ENCODE peak calls at places on chromosomes 16 and 17, in eight cellular contexts. One of them, this sample, is unnamed.

GRCh38 chr16:11251525-11252481 is 4.2 kb downstream of the SOCS1 start:
- DNase-seq in AG09309: peak; percentile 56
- DNase-seq in tibial nerve: no peak
- DNase-seq in pancreas: no peak
- DNase-seq in uterus: no peak
- DNase-seq in adrenal gland: no peak
- DNase-seq in GM12878: no peak
- DNase-seq in AG10803: peak; percentile 61
- DNase-seq in this sample: peak; percentile 79

GRCh38 chr17:53129863-53130262 is 692.9 kb upstream of the KIF2B start:
- DNase-seq in GM12878: no peak
- DNase-seq in adrenal gland: no peak
- DNase-seq in AG09309: no peak
- DNase-seq in pancreas: no peak
- DNase-seq in tibial nerve: no peak
- DNase-seq in uterus: no peak
- DNase-seq in AG10803: no peak
- DNase-seq in this sample: no peak

GRCh38 chr17:39591958-39592954 is 15.5 kb downstream of the NEUROD2 start:
- DNase-seq in uterus: no peak
- DNase-seq in AG10803: peak; percentile 22
- DNase-seq in AG09309: no peak
- DNase-seq in GM12878: no peak
- DNase-seq in adrenal gland: no peak
- DNase-seq in tibial nerve: no peak
- DNase-seq in pancreas: peak; percentile 51
- DNase-seq in this sample: peak; percentile 38

GRCh38 chr17:31136319-31136718 is 41.5 kb downstream of the NF1 start:
- DNase-seq in AG09309: no peak
- DNase-seq in AG10803: peak; percentile 17
- DNase-seq in GM12878: no peak
- DNase-seq in pancreas: no peak
- DNase-seq in uterus: no peak
- DNase-seq in tibial nerve: no peak
- DNase-seq in adrenal gland: no peak
- DNase-seq in this sample: no peak

GRCh38 chr16:78196527-78196926 is 97.1 kb downstream of the WWOX start:
- DNase-seq in AG10803: no peak
- DNase-seq in AG09309: no peak
- DNase-seq in pancreas: no peak
- DNase-seq in GM12878: no peak
- DNase-seq in adrenal gland: no peak
- DNase-seq in uterus: no peak
- DNase-seq in tibial nerve: no peak
- DNase-seq in this sample: no peak

GRCh38 chr16:54591816-54592246 is 305.2 kb upstream of the IRX3 start:
- DNase-seq in GM12878: no peak
- DNase-seq in AG10803: no peak
- DNase-seq in pancreas: no peak
- DNase-seq in AG09309: no peak
- DNase-seq in adrenal gland: no peak
- DNase-seq in tibial nerve: no peak
- DNase-seq in uterus: no peak
- DNase-seq in this sample: no peak

GRCh38 chr16:65002265-65002664 is 119.6 kb downstream of the CDH11 start:
- DNase-seq in uterus: no peak
- DNase-seq in AG09309: peak; percentile 40
- DNase-seq in adrenal gland: no peak
- DNase-seq in AG10803: peak; percentile 91
- DNase-seq in GM12878: no peak
- DNase-seq in tibial nerve: no peak
- DNase-seq in pancreas: no peak
- DNase-seq in this sample: peak; percentile 41

GRCh38 chr16:30470170-30470512 is 2.4 kb upstream of the ITGAL start:
- DNase-seq in AG09309: no peak
- DNase-seq in tibial nerve: no peak
- DNase-seq in AG10803: no peak
- DNase-seq in adrenal gland: no peak
- DNase-seq in uterus: no peak
- DNase-seq in pancreas: no peak
- DNase-seq in GM12878: no peak
- DNase-seq in this sample: no peak

GRCh38 chr16:68356249-68356918 is 45.6 kb downstream of the PRMT7 start:
- DNase-seq in pancreas: peak; percentile 75
- DNase-seq in GM12878: peak; percentile 69
- DNase-seq in adrenal gland: peak; percentile 75
- DNase-seq in tibial nerve: no peak
- DNase-seq in uterus: no peak
- DNase-seq in AG10803: no peak
- DNase-seq in AG09309: no peak
- DNase-seq in this sample: peak; percentile 15

GRCh38 chr16:15975172-15975571 is 25.8 kb downstream of the ABCC1 start:
- DNase-seq in tibial nerve: no peak
- DNase-seq in adrenal gland: no peak
- DNase-seq in AG10803: no peak
- DNase-seq in GM12878: no peak
- DNase-seq in uterus: no peak
- DNase-seq in pancreas: no peak
- DNase-seq in AG09309: no peak
- DNase-seq in this sample: no peak

GRCh38 chr16:86826931-86827330 is 248.6 kb downstream of the FOXL1 start:
- DNase-seq in adrenal gland: no peak
- DNase-seq in tibial nerve: no peak
- DNase-seq in uterus: no peak
- DNase-seq in GM12878: no peak
- DNase-seq in pancreas: no peak
- DNase-seq in AG09309: no peak
- DNase-seq in AG10803: peak; percentile 10
- DNase-seq in this sample: peak; percentile 35

GRCh38 chr17:66422181-66422580 is 119.8 kb downstream of the PRKCA start:
- DNase-seq in adrenal gland: no peak
- DNase-seq in tibial nerve: no peak
- DNase-seq in uterus: no peak
- DNase-seq in GM12878: no peak
- DNase-seq in AG09309: no peak
- DNase-seq in pancreas: no peak
- DNase-seq in AG10803: peak; percentile 39
- DNase-seq in this sample: no peak

GRCh38 chr17:38727661-38728220 is 2.4 kb upstream of the CISD3 start:
- DNase-seq in adrenal gland: no peak
- DNase-seq in uterus: no peak
- DNase-seq in pancreas: no peak
- DNase-seq in tibial nerve: no peak
- DNase-seq in AG09309: no peak
- DNase-seq in AG10803: no peak
- DNase-seq in GM12878: no peak
- DNase-seq in this sample: no peak

GRCh38 chr17:50549256-50549941 is 2.4 kb downstream of the SPATA20 start:
- DNase-seq in pancreas: peak; percentile 56
- DNase-seq in adrenal gland: no peak
- DNase-seq in AG10803: no peak
- DNase-seq in GM12878: no peak
- DNase-seq in tibial nerve: no peak
- DNase-seq in uterus: no peak
- DNase-seq in AG09309: no peak
- DNase-seq in this sample: no peak
- H3K4me3 ChIP-seq in pancreas: no peak overlapping the region
- H3K4me3 ChIP-seq in adrenal gland: no peak overlapping the region
- H3K4me3 ChIP-seq in AG10803: no peak overlapping the region
- H3K4me3 ChIP-seq in GM12878: no peak overlapping the region
- H3K4me3 ChIP-seq in tibial nerve: no peak overlapping the region
- H3K4me3 ChIP-seq in uterus: no peak overlapping the region
- H3K4me3 ChIP-seq in AG09309: no peak overlapping the region
- H3K4me3 ChIP-seq in this sample: no peak overlapping the region

GRCh38 chr17:75771334-75772281 is 6.6 kb upstream of the GALK1 start:
- DNase-seq in AG09309: no peak
- DNase-seq in pancreas: no peak
- DNase-seq in tibial nerve: no peak
- DNase-seq in AG10803: no peak
- DNase-seq in uterus: no peak
- DNase-seq in GM12878: no peak
- DNase-seq in adrenal gland: peak; percentile 58
- DNase-seq in this sample: no peak
- TF ChIP-seq CTCF in AG09309: peak; percentile 20
- TF ChIP-seq CTCF in pancreas: no peak
- TF ChIP-seq CTCF in tibial nerve: no peak
- TF ChIP-seq CTCF in AG10803: peak; percentile 24
- TF ChIP-seq CTCF in uterus: no peak
- TF ChIP-seq CTCF in GM12878: no peak
- TF ChIP-seq CTCF in adrenal gland: no peak
- TF ChIP-seq CTCF in this sample: peak; percentile 36

DNA sequence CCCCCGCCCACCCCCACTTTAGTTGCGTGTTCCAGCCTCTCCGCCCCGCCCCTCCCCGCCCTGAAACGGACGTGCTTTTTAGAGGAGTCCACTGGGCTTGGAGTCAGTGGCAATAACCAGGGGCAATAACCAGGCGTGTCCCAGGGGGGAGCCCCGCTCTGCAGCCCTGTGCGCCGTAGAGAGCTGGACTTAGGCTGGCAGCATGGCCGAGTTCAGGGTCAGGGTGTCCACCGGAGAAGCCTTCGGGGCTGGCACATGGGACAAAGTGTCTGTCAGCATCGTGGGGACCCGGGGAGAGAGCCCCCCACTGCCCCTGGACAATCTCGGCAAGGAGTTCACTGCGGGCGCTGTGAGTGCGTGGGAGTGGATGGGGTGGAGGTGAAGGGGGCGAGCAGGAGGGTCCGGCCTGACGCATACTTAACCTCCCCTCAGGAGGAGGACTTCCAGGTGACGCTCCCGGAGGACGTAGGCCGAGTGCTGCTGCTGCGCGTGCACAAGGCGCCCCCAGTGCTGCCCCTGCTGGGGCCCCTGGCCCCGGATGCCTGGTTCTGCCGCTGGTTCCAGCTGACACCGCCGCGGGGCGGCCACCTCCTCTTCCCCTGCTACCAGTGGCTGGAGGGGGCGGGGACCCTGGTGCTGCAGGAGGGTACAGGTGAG is at the start of gene ALOX15B:
- DNase-seq in pancreas: no peak
- DNase-seq in uterus: no peak
- DNase-seq in adrenal gland: peak; percentile 51
- DNase-seq in AG09309: no peak
- DNase-seq in AG10803: no peak
- DNase-seq in GM12878: no peak
- DNase-seq in tibial nerve: no peak
- DNase-seq in this sample: no peak
- H3K4me3 ChIP-seq in pancreas: no peak within 1 kb of the TSS
- H3K4me3 ChIP-seq in uterus: no peak within 1 kb of the TSS
- H3K4me3 ChIP-seq in adrenal gland: peak within 1 kb of the TSS; percentile 38
- H3K4me3 ChIP-seq in AG09309: no peak within 1 kb of the TSS
- H3K4me3 ChIP-seq in AG10803: no peak within 1 kb of the TSS
- H3K4me3 ChIP-seq in GM12878: no peak within 1 kb of the TSS
- H3K4me3 ChIP-seq in tibial nerve: peak within 1 kb of the TSS; percentile 47
- H3K4me3 ChIP-seq in this sample: no peak within 1 kb of the TSS

GRCh38 chr17:42251115-42251514 is 25.1 kb downstream of the STAT5B start:
- DNase-seq in adrenal gland: no peak
- DNase-seq in AG10803: no peak
- DNase-seq in AG09309: no peak
- DNase-seq in pancreas: no peak
- DNase-seq in tibial nerve: no peak
- DNase-seq in GM12878: no peak
- DNase-seq in uterus: no peak
- DNase-seq in this sample: peak; percentile 33
- TF ChIP-seq CTCF in adrenal gland: peak; percentile 31
- TF ChIP-seq CTCF in AG10803: peak; percentile 34
- TF ChIP-seq CTCF in AG09309: peak; percentile 14
- TF ChIP-seq CTCF in pancreas: no peak
- TF ChIP-seq CTCF in tibial nerve: no peak
- TF ChIP-seq CTCF in GM12878: peak; percentile 10
- TF ChIP-seq CTCF in uterus: no peak
- TF ChIP-seq CTCF in this sample: peak; percentile 32